ENCODE peak calls at places on chromosomes 2 and 18, in ten cellular contexts. X is NCI-H1417; F is ACHN; T is neural progenitor cell; E is right lobe of liver; P is lower leg skin; G is GM12865; L is T-cell; S is right cardiac atrium; Y is activated CD8-positive, alpha-beta memory T cell treated with anti-CD3 and anti-CD28 coated beads, Interleukin-2, amount 50 U/mL, for 48 hours. R is an unnamed sample.
A peak's percentile ranks its signal among the peaks of the same experiment; 100 is the strongest.

GRCh38 chr18:40882468-40882867 is 1072.6 kb upstream of the PIK3C3 start:
- DNase-seq in X (no peak), F (no peak), T (no peak), E (no peak), P (no peak), G (no peak), L (no peak), S (no peak), Y (no peak), R (no peak)

GRCh38 chr18:74836296-74837139 is 238.8 kb downstream of the ZNF407 start:
- DNase-seq in X (peak; percentile 98), F (peak; percentile 32), T (peak; percentile 20), E (no peak), P (no peak), G (no peak), L (no peak), S (no peak), Y (no peak), R (peak; percentile 73)

GRCh38 chr2:70743677-70744076 is 24.3 kb downstream of the ADD2 start:
- DNase-seq in X (no peak), F (no peak), T (no peak), E (no peak), P (no peak), G (no peak), L (no peak), S (no peak), Y (no peak), R (no peak)

GRCh38 chr2:223619486-223620129 is 17.4 kb upstream of the SCG2 start:
- DNase-seq in X (no peak), F (no peak), T (no peak), E (no peak), P (no peak), G (no peak), L (no peak), S (no peak), Y (no peak), R (no peak)

GRCh38 chr2:85907671-85908157 is 18.9 kb upstream of the ST3GAL5 start:
- DNase-seq in X (no peak), F (no peak), T (no peak), E (no peak), P (no peak), G (no peak), L (no peak), S (no peak), Y (no peak), R (peak; percentile 42)

GRCh38 chr2:20623741-20624155 is 27.1 kb downstream of the HS1BP3 start:
- DNase-seq in X (no peak), F (no peak), T (no peak), E (peak; percentile 41), P (peak; percentile 80), G (no peak), L (no peak), S (no peak), Y (no peak), R (no peak)

GRCh38 chr2:112642961-112643360 is 2.8 kb upstream of the SLC20A1 start:
- DNase-seq in X (no peak), F (no peak), T (no peak), E (no peak), P (no peak), G (no peak), L (no peak), S (no peak), Y (no peak), R (peak; percentile 29)

GRCh38 chr2:51079945-51080344 is 48.0 kb upstream of the NRXN1 start:
- DNase-seq in X (no peak), F (no peak), T (no peak), E (no peak), P (no peak), G (no peak), L (no peak), S (no peak), Y (no peak), R (no peak)

GRCh38 chr2:174964404-174964803 is 40.8 kb downstream of the CHN1 start:
- DNase-seq in X (no peak), F (no peak), T (peak; percentile 79), E (no peak), P (no peak), G (no peak), L (no peak), S (no peak), Y (no peak), R (no peak)

GRCh38 chr18:29979884-29980283 is 1062.7 kb downstream of the DSC3 start:
- DNase-seq in X (peak; percentile 20), F (peak; percentile 8), T (peak; percentile 32), E (no peak), P (no peak), G (no peak), L (no peak), S (no peak), Y (no peak), R (no peak)

GRCh38 chr2:238107525-238108422 is 7.6 kb downstream of the ESPNL start:
- DNase-seq in X (no peak), F (no peak), T (no peak), E (peak; percentile 89), P (peak; percentile 78), G (peak; percentile 89), L (no peak), S (no peak), Y (no peak), R (no peak)

R was measured in dermis microvascular lymphatic vessel endothelial cell.